ENCODE peak calls at places on chromosomes 12 and 14, in nine cellular contexts. One of them, this sample, is unnamed.

GRCh38 chr12:76020731-76021672 is 10.6 kb downstream of the PHLDA1 start:
- DNase-seq in HEK293T: no peak
- DNase-seq in activated T-helper 1 cell treated with Interleukin-2 at 50 U/mL for 16 hours: peak; percentile 28
- DNase-seq in CD8-positive, alpha-beta T cell: peak; percentile 67
- DNase-seq in endothelial cell: no peak
- DNase-seq in CD8-positive, alpha-beta memory T cell: peak; percentile 86
- DNase-seq in stimulated activated CD4-positive, alpha-beta T cell treated with anti-CD3 and anti-CD28 coated beads, Interleukin-2, amount 100 ng/mL, for 48 hours: peak; percentile 54
- DNase-seq in EH: peak; percentile 98
- DNase-seq in NCI-H748 treated with DMSO at 0.1 percent for 48 hours: no peak
- DNase-seq in this sample: peak; percentile 82

GRCh38 chr14:79295385-79295784 is 915.9 kb downstream of the DIO2 start:
- DNase-seq in HEK293T: no peak
- DNase-seq in activated T-helper 1 cell treated with Interleukin-2 at 50 U/mL for 16 hours: no peak
- DNase-seq in CD8-positive, alpha-beta T cell: no peak
- DNase-seq in endothelial cell: no peak
- DNase-seq in CD8-positive, alpha-beta memory T cell: no peak
- DNase-seq in stimulated activated CD4-positive, alpha-beta T cell treated with anti-CD3 and anti-CD28 coated beads, Interleukin-2, amount 100 ng/mL, for 48 hours: no peak
- DNase-seq in EH: no peak
- DNase-seq in NCI-H748 treated with DMSO at 0.1 percent for 48 hours: no peak
- DNase-seq in this sample: no peak

GRCh38 chr12:84974177-84974815 is 61.7 kb upstream of the SLC6A15 start:
- DNase-seq in HEK293T: no peak
- DNase-seq in activated T-helper 1 cell treated with Interleukin-2 at 50 U/mL for 16 hours: no peak
- DNase-seq in CD8-positive, alpha-beta T cell: no peak
- DNase-seq in endothelial cell: no peak
- DNase-seq in CD8-positive, alpha-beta memory T cell: no peak
- DNase-seq in stimulated activated CD4-positive, alpha-beta T cell treated with anti-CD3 and anti-CD28 coated beads, Interleukin-2, amount 100 ng/mL, for 48 hours: no peak
- DNase-seq in EH: no peak
- DNase-seq in NCI-H748 treated with DMSO at 0.1 percent for 48 hours: no peak
- DNase-seq in this sample: no peak

GRCh38 chr12:88111074-88111652 is 30.7 kb downstream of the CEP290 start:
- DNase-seq in HEK293T: peak; percentile 6
- DNase-seq in activated T-helper 1 cell treated with Interleukin-2 at 50 U/mL for 16 hours: no peak
- DNase-seq in CD8-positive, alpha-beta T cell: no peak
- DNase-seq in endothelial cell: no peak
- DNase-seq in CD8-positive, alpha-beta memory T cell: no peak
- DNase-seq in stimulated activated CD4-positive, alpha-beta T cell treated with anti-CD3 and anti-CD28 coated beads, Interleukin-2, amount 100 ng/mL, for 48 hours: no peak
- DNase-seq in EH: peak; percentile 67
- DNase-seq in NCI-H748 treated with DMSO at 0.1 percent for 48 hours: peak; percentile 44
- DNase-seq in this sample: no peak

GRCh38 chr12:122354958-122355641 is 67.4 kb downstream of the CLIP1 start:
- DNase-seq in HEK293T: no peak
- DNase-seq in activated T-helper 1 cell treated with Interleukin-2 at 50 U/mL for 16 hours: no peak
- DNase-seq in CD8-positive, alpha-beta T cell: no peak
- DNase-seq in endothelial cell: no peak
- DNase-seq in CD8-positive, alpha-beta memory T cell: no peak
- DNase-seq in stimulated activated CD4-positive, alpha-beta T cell treated with anti-CD3 and anti-CD28 coated beads, Interleukin-2, amount 100 ng/mL, for 48 hours: no peak
- DNase-seq in EH: no peak
- DNase-seq in NCI-H748 treated with DMSO at 0.1 percent for 48 hours: no peak
- DNase-seq in this sample: no peak

GRCh38 chr14:103802353-103802752 is 45.0 kb downstream of the PPP1R13B start:
- DNase-seq in HEK293T: no peak
- DNase-seq in activated T-helper 1 cell treated with Interleukin-2 at 50 U/mL for 16 hours: no peak
- DNase-seq in CD8-positive, alpha-beta T cell: no peak
- DNase-seq in endothelial cell: no peak
- DNase-seq in CD8-positive, alpha-beta memory T cell: no peak
- DNase-seq in stimulated activated CD4-positive, alpha-beta T cell treated with anti-CD3 and anti-CD28 coated beads, Interleukin-2, amount 100 ng/mL, for 48 hours: no peak
- DNase-seq in EH: no peak
- DNase-seq in NCI-H748 treated with DMSO at 0.1 percent for 48 hours: no peak
- DNase-seq in this sample: peak; percentile 77

GRCh38 chr14:52266782-52267181 is 716 bp upstream of the PTGDR start:
- DNase-seq in HEK293T: no peak
- DNase-seq in activated T-helper 1 cell treated with Interleukin-2 at 50 U/mL for 16 hours: no peak
- DNase-seq in CD8-positive, alpha-beta T cell: no peak
- DNase-seq in endothelial cell: no peak
- DNase-seq in CD8-positive, alpha-beta memory T cell: no peak
- DNase-seq in stimulated activated CD4-positive, alpha-beta T cell treated with anti-CD3 and anti-CD28 coated beads, Interleukin-2, amount 100 ng/mL, for 48 hours: no peak
- DNase-seq in EH: peak; percentile 34
- DNase-seq in NCI-H748 treated with DMSO at 0.1 percent for 48 hours: no peak
- DNase-seq in this sample: no peak

GRCh38 chr12:32533971-32534590 is 134.7 kb downstream of the FGD4 start:
- DNase-seq in HEK293T: peak; percentile 58
- DNase-seq in activated T-helper 1 cell treated with Interleukin-2 at 50 U/mL for 16 hours: no peak
- DNase-seq in CD8-positive, alpha-beta T cell: no peak
- DNase-seq in endothelial cell: no peak
- DNase-seq in CD8-positive, alpha-beta memory T cell: no peak
- DNase-seq in stimulated activated CD4-positive, alpha-beta T cell treated with anti-CD3 and anti-CD28 coated beads, Interleukin-2, amount 100 ng/mL, for 48 hours: no peak
- DNase-seq in EH: peak; percentile 99
- DNase-seq in NCI-H748 treated with DMSO at 0.1 percent for 48 hours: no peak
- DNase-seq in this sample: peak; percentile 46

GRCh38 chr12:67220065-67220464 is 49.1 kb upstream of the CAND1 start:
- DNase-seq in HEK293T: peak; percentile 40
- DNase-seq in activated T-helper 1 cell treated with Interleukin-2 at 50 U/mL for 16 hours: no peak
- DNase-seq in CD8-positive, alpha-beta T cell: no peak
- DNase-seq in endothelial cell: peak; percentile 16
- DNase-seq in CD8-positive, alpha-beta memory T cell: no peak
- DNase-seq in stimulated activated CD4-positive, alpha-beta T cell treated with anti-CD3 and anti-CD28 coated beads, Interleukin-2, amount 100 ng/mL, for 48 hours: no peak
- DNase-seq in EH: no peak
- DNase-seq in NCI-H748 treated with DMSO at 0.1 percent for 48 hours: peak; percentile 54
- DNase-seq in this sample: no peak

GRCh38 chr12:27493260-27493935 is 30.6 kb upstream of the PPFIBP1 start:
- DNase-seq in HEK293T: no peak
- DNase-seq in activated T-helper 1 cell treated with Interleukin-2 at 50 U/mL for 16 hours: no peak
- DNase-seq in CD8-positive, alpha-beta T cell: no peak
- DNase-seq in endothelial cell: no peak
- DNase-seq in CD8-positive, alpha-beta memory T cell: no peak
- DNase-seq in stimulated activated CD4-positive, alpha-beta T cell treated with anti-CD3 and anti-CD28 coated beads, Interleukin-2, amount 100 ng/mL, for 48 hours: no peak
- DNase-seq in EH: peak; percentile 33
- DNase-seq in NCI-H748 treated with DMSO at 0.1 percent for 48 hours: no peak
- DNase-seq in this sample: no peak

GRCh38 chr12:24960222-24960855 is 11.4 kb upstream of the BCAT1 start:
- DNase-seq in HEK293T: peak; percentile 42
- DNase-seq in activated T-helper 1 cell treated with Interleukin-2 at 50 U/mL for 16 hours: no peak
- DNase-seq in CD8-positive, alpha-beta T cell: no peak
- DNase-seq in endothelial cell: peak; percentile 61
- DNase-seq in CD8-positive, alpha-beta memory T cell: no peak
- DNase-seq in stimulated activated CD4-positive, alpha-beta T cell treated with anti-CD3 and anti-CD28 coated beads, Interleukin-2, amount 100 ng/mL, for 48 hours: peak; percentile 41
- DNase-seq in EH: peak; percentile 72
- DNase-seq in NCI-H748 treated with DMSO at 0.1 percent for 48 hours: no peak
- DNase-seq in this sample: no peak

GRCh38 chr12:102948941-102949352 is 8.5 kb upstream of the ASCL1 start:
- DNase-seq in HEK293T: peak; percentile 53
- DNase-seq in activated T-helper 1 cell treated with Interleukin-2 at 50 U/mL for 16 hours: no peak
- DNase-seq in CD8-positive, alpha-beta T cell: peak; percentile 54
- DNase-seq in endothelial cell: peak; percentile 79
- DNase-seq in CD8-positive, alpha-beta memory T cell: peak; percentile 58
- DNase-seq in stimulated activated CD4-positive, alpha-beta T cell treated with anti-CD3 and anti-CD28 coated beads, Interleukin-2, amount 100 ng/mL, for 48 hours: peak; percentile 56
- DNase-seq in EH: peak; percentile 35
- DNase-seq in NCI-H748 treated with DMSO at 0.1 percent for 48 hours: peak; percentile 81
- DNase-seq in this sample: no peak

This sample was measured in epithelial cell of prostate.